ENCODE peak calls at places on chromosomes 3 and 15, in nine cellular contexts. K is activated naive CD8-positive, alpha-beta T cell treated with anti-CD3 and anti-CD28 coated beads, Interleukin-2, amount 50 U/mL, for 24 hours; L is Calu3; I is NCI-H1092 treated with DMSO at 0.1 percent for 48 hours; G is GM12865; D is GM12864; M is SW 1271; E is C1 segment of cervical spinal cord; B is GM19239. V is an unnamed sample.

GRCh38 chr3:187667526-187667925 is 2.7 kb downstream of the SST start:
- DNase-seq in D (no peak), E (no peak), I (peak), M (no peak), L (no peak), B (no peak), G (no peak), K (no peak), V (no peak)

GRCh38 chr15:81752974-81753373 is 292.8 kb downstream of the MEX3B start:
- DNase-seq in G (no peak), K (no peak), M (no peak), I (peak), D (no peak), E (no peak), L (no peak), B (no peak), V (no peak)

GRCh38 chr3:126911162-126912026 is 71.5 kb upstream of the PLXNA1 start:
- DNase-seq in M (peak), B (peak), I (no peak), K (peak), D (peak), L (peak), E (no peak), G (peak), V (peak)

GRCh38 chr3:46926871-46927717 is 49.5 kb downstream of the CCDC12 start:
- DNase-seq in G (peak), M (no peak), K (no peak), I (no peak), L (no peak), B (peak), D (peak), E (no peak), V (peak)

GRCh38 chr15:74406992-74407705 is 26.6 kb downstream of the SEMA7A start:
- DNase-seq in D (no peak), B (no peak), L (no peak), M (no peak), I (no peak), E (no peak), K (peak), G (no peak), V (no peak)

GRCh38 chr15:37028609-37029287 is 71.6 kb downstream of the MEIS2 start:
- DNase-seq in I (no peak), K (no peak), G (no peak), L (no peak), D (no peak), B (no peak), E (no peak), M (no peak), V (no peak)

GRCh38 chr3:131561511-131561910 is 58.7 kb upstream of the MRPL3 start:
- DNase-seq in D (no peak), M (no peak), L (no peak), K (no peak), B (no peak), G (no peak), I (no peak), E (no peak), V (no peak)

GRCh38 chr3:149771652-149772271 is 19.5 kb upstream of the COMMD2 start:
- DNase-seq in K (peak), L (peak), G (peak), M (no peak), E (no peak), B (peak), D (no peak), I (peak), V (no peak)

GRCh38 chr15:65326109-65326508 is 21.6 kb downstream of the RNU5B-1 start:
- DNase-seq in K (no peak), I (peak), E (peak), G (no peak), M (no peak), L (no peak), D (no peak), B (no peak), V (no peak)

GRCh38 chr15:63287109-63287508 is 9.7 kb downstream of the APH1B start:
- DNase-seq in G (no peak), L (no peak), B (no peak), K (no peak), E (no peak), D (no peak), M (no peak), I (no peak), V (no peak)

GRCh38 chr3:104359546-104359945 is 1007.2 kb upstream of the ALCAM start:
- DNase-seq in M (peak), K (no peak), E (no peak), D (no peak), I (no peak), G (no peak), B (no peak), L (no peak), V (no peak)

GRCh38 chr15:67024322-67024997 is 40.9 kb upstream of the SMAD3 start:
- DNase-seq in E (no peak), G (peak), B (no peak), K (peak), I (no peak), L (peak), D (no peak), M (peak), V (peak)

GRCh38 chr15:53586815-53587214 is 172.6 kb downstream of the WDR72 start:
- DNase-seq in E (peak), L (peak), M (no peak), K (peak), D (peak), B (peak), I (no peak), G (peak), V (no peak)

GRCh38 chr15:71747128-71748083 is 62.9 kb upstream of the NR2E3 start:
- DNase-seq in D (no peak), G (no peak), B (no peak), L (peak), E (no peak), M (peak), I (no peak), K (no peak), V (no peak)

V was measured in GM12878.